ENCODE peak calls at places on chromosomes 4 and X, in four cellular contexts. U is Peyer's patch, X is SW480, W is mesothelial cell of epicardium. O is an unnamed sample.

GRCh38 chr4:174663254-174663653 is 141.0 kb upstream of the HPGD start:
- DNase-seq in U (no peak), X (no peak), W (no peak), O (no peak)

GRCh38 chrX:9865804-9866471 is 79.7 kb downstream of the SHROOM2 start:
- DNase-seq in X (peak), U (no peak), W (no peak), O (no peak)

GRCh38 chr4:156575430-156576073 is 396.0 kb downstream of the PDGFC start:
- DNase-seq in W (no peak), X (no peak), U (no peak), O (no peak)

GRCh38 chr4:14908635-14909034 is 93.6 kb upstream of the CPEB2 start:
- DNase-seq in U (no peak), W (no peak), X (peak), O (no peak)

GRCh38 chrX:121256653-121257052 is 209.2 kb downstream of the GLUD2 start:
- DNase-seq in U (no peak), W (no peak), X (no peak), O (no peak)

GRCh38 chr4:125168531-125168930 is 146.2 kb upstream of the FAT4 start:
- DNase-seq in X (no peak), W (no peak), U (no peak), O (no peak)

GRCh38 chr4:182929296-182929695 is 12.1 kb upstream of the DCTD start:
- DNase-seq in X (no peak), U (no peak), W (no peak), O (no peak)

GRCh38 chr4:1779588-1780382 is 13.3 kb upstream of the FGFR3 start:
- DNase-seq in W (no peak), X (no peak), U (no peak), O (no peak)

GRCh38 chr4:1976416-1977352 is 32.1 kb downstream of the NELFA start:
- DNase-seq in X (no peak), U (no peak), W (no peak), O (no peak)

GRCh38 chr4:58739275-58739674 is 1629.1 kb upstream of the IGFBP7 start:
- DNase-seq in W (no peak), U (no peak), X (no peak), O (no peak)

GRCh38 chrX:134695999-134696398 is 37.7 kb upstream of the PLAC1 start:
- DNase-seq in X (no peak), W (no peak), U (no peak), O (no peak)

GRCh38 chrX:81195712-81196111 is 6.0 kb downstream of the HMGN5 start:
- DNase-seq in X (peak), U (no peak), W (no peak), O (peak)

GRCh38 chr4:13427599-13428325 is 56.4 kb downstream of the RAB28 start:
- DNase-seq in U (no peak), X (no peak), W (no peak), O (no peak)

GRCh38 chr4:157514711-157515110 is 294.2 kb downstream of the GRIA2 start:
- DNase-seq in W (no peak), U (no peak), X (no peak), O (no peak)

GRCh38 chr4:99803702-99804101 is 12.9 kb upstream of the DAPP1 start:
- DNase-seq in X (no peak), W (no peak), U (no peak), O (no peak)

GRCh38 chrX:11269006-11269405 is 24.2 kb upstream of the AMELX start:
- DNase-seq in W (no peak), U (no peak), X (peak), O (no peak)

GRCh38 chr4:177057191-177057590 is 252.5 kb upstream of the NEIL3 start:
- DNase-seq in U (no peak), W (no peak), X (no peak), O (no peak)